ENCODE peak calls at places on chromosomes 12 and 14, in eight cellular contexts. K is breast epithelium, S is SK-N-MC, T is GM12878, M is Panc1, A is spleen, H is suprapubic skin, V is HepG2. N is an unnamed sample.
A peak's percentile ranks its signal among the peaks of the same experiment; 100 is the strongest.

GRCh38 chr12:121697093-121697698 is 15.4 kb upstream of the TMEM120B start:
- DNase-seq in K (no peak), S (no peak), T (no peak), M (no peak), A (no peak), H (no peak), V (peak; percentile 53), N (no peak)

GRCh38 chr14:104030958-104031357 is 54.5 kb upstream of the ASPG start:
- DNase-seq in K (no peak), S (no peak), T (no peak), M (no peak), A (no peak), H (no peak), V (no peak), N (no peak)

GRCh38 chr14:68167717-68168087 is 348.1 kb downstream of the RAD51B start:
- DNase-seq in K (no peak), S (no peak), T (no peak), M (no peak), A (no peak), H (no peak), V (no peak), N (no peak)

GRCh38 chr12:27334052-27334720 is 1.6 kb downstream of the BMAL2 start:
- DNase-seq in K (no peak), S (no peak), T (no peak), M (no peak), A (no peak), H (no peak), V (no peak), N (no peak)

GRCh38 chr14:36069535-36069900 is 107.0 kb downstream of the PTCSC3 start:
- DNase-seq in K (no peak), S (no peak), T (no peak), M (peak; percentile 24), A (no peak), H (no peak), V (peak; percentile 74), N (peak; percentile 24)

GRCh38 chr14:69860221-69860620 is 19.0 kb upstream of the SMOC1 start:
- DNase-seq in K (no peak), S (no peak), T (no peak), M (no peak), A (no peak), H (no peak), V (no peak), N (no peak)

GRCh38 chr14:91041450-91041849 is 19.0 kb downstream of the RPS6KA5 start:
- DNase-seq in K (no peak), S (no peak), T (no peak), M (no peak), A (no peak), H (no peak), V (no peak), N (no peak)

GRCh38 chr14:51507556-51508511 is 143.9 kb upstream of the FRMD6 start:
- DNase-seq in K (no peak), S (no peak), T (no peak), M (no peak), A (no peak), H (no peak), V (no peak), N (no peak)

GRCh38 chr14:94706132-94706531 is 63.8 kb downstream of the GSC start:
- DNase-seq in K (no peak), S (no peak), T (no peak), M (no peak), A (no peak), H (no peak), V (no peak), N (no peak)

GRCh38 chr12:19669793-19670192 is 230.5 kb downstream of the AEBP2 start:
- DNase-seq in K (no peak), S (no peak), T (no peak), M (no peak), A (no peak), H (no peak), V (no peak), N (no peak)

GRCh38 chr12:47024463-47024862 is 55.0 kb upstream of the PCED1B start:
- DNase-seq in K (no peak), S (no peak), T (no peak), M (no peak), A (no peak), H (no peak), V (no peak), N (no peak)

GRCh38 chr14:59249029-59249428 is 60.6 kb downstream of the DAAM1 start:
- DNase-seq in K (no peak), S (no peak), T (no peak), M (no peak), A (no peak), H (no peak), V (no peak), N (no peak)

GRCh38 chr12:95465275-95465674 is 8.7 kb upstream of the METAP2 start:
- DNase-seq in K (no peak), S (no peak), T (no peak), M (no peak), A (no peak), H (no peak), V (no peak), N (no peak)

GRCh38 chr12:49051373-49051764 is 9.2 kb downstream of the KMT2D start:
- DNase-seq in K (no peak), S (no peak), T (no peak), M (no peak), A (peak; percentile 69), H (no peak), V (no peak), N (no peak)

GRCh38 chr12:96720363-96720705 is 186.7 kb upstream of the NEDD1 start:
- DNase-seq in K (no peak), S (no peak), T (no peak), M (no peak), A (peak; percentile 80), H (no peak), V (no peak), N (peak; percentile 12)

GRCh38 chr12:96489392-96490056 is at the start of gene CFAP54:
- DNase-seq in K (peak; percentile 92), S (no peak), T (peak; percentile 65), M (peak; percentile 82), A (peak; percentile 99), H (peak; percentile 97), V (peak; percentile 83), N (peak; percentile 81)

GRCh38 chr14:64698899-64699298 is 5.3 kb upstream of the PLEKHG3 start:
- DNase-seq in K (no peak), S (no peak), T (no peak), M (no peak), A (no peak), H (no peak), V (no peak), N (no peak)

GRCh38 chr12:122834921-122835692 is at the start of gene HIP1R:
- DNase-seq in K (no peak), S (no peak), T (no peak), M (no peak), A (peak; percentile 90), H (peak; percentile 69), V (no peak), N (peak; percentile 75)
- TF ChIP-seq POLR2AphosphoS5 in K (no peak), S (peak; percentile 43), T (no peak), M (no peak), A (peak; percentile 66), H (no peak), V (no peak), N (no peak)

GRCh38 chr12:6849976-6850560 is 1.0 kb downstream of the CDCA3 start:
- DNase-seq in K (no peak), S (no peak), T (no peak), M (no peak), A (no peak), H (no peak), V (no peak), N (no peak)

GRCh38 chr12:6852651-6853354 is 853 bp downstream of the USP5 start:
- DNase-seq in K (no peak), S (no peak), T (no peak), M (no peak), A (peak; percentile 84), H (no peak), V (peak; percentile 35), N (no peak)

GRCh38 chr12:6851921-6852650 is at the start of gene USP5:
- DNase-seq in K (peak; percentile 98), S (peak; percentile 97), T (peak; percentile 99), M (peak; percentile 98), A (peak; percentile 100), H (peak; percentile 99), V (peak; percentile 98), N (peak; percentile 97)

GRCh38 chr12:6850796-6851152 is 312 bp downstream of the CDCA3 start:
- DNase-seq in K (no peak), S (no peak), T (no peak), M (no peak), A (peak; percentile 90), H (no peak), V (peak; percentile 51), N (no peak)

GRCh38 chr12:6851153-6851920 is at the start of gene CDCA3:
- DNase-seq in K (peak; percentile 92), S (peak; percentile 97), T (peak; percentile 99), M (peak; percentile 84), A (peak; percentile 94), H (peak; percentile 98), V (peak; percentile 99), N (peak; percentile 100)
- TF ChIP-seq POLR2AphosphoS5 in K (peak; percentile 82), S (peak; percentile 76), T (peak; percentile 94), M (no peak), A (peak; percentile 98), H (no peak), V (peak; percentile 76), N (peak; percentile 81)

GRCh38 chr12:32617549-32617948 is 61.6 kb upstream of the DNM1L start:
- DNase-seq in K (no peak), S (no peak), T (no peak), M (no peak), A (no peak), H (no peak), V (no peak), N (no peak)

GRCh38 chr12:32612658-32613614 is 66.2 kb upstream of the DNM1L start:
- DNase-seq in K (no peak), S (no peak), T (no peak), M (no peak), A (no peak), H (no peak), V (no peak), N (no peak)

GRCh38 chr12:32609966-32610365 is 69.1 kb upstream of the DNM1L start:
- DNase-seq in K (no peak), S (no peak), T (no peak), M (no peak), A (no peak), H (no peak), V (no peak), N (no peak)

GRCh38 chr12:32615441-32615840 is 63.7 kb upstream of the DNM1L start:
- DNase-seq in K (no peak), S (no peak), T (no peak), M (no peak), A (no peak), H (no peak), V (no peak), N (no peak)

GRCh38 chr12:32611986-32612385 is 67.1 kb upstream of the DNM1L start:
- DNase-seq in K (no peak), S (no peak), T (no peak), M (no peak), A (no peak), H (no peak), V (no peak), N (no peak)
- TF ChIP-seq POLR2AphosphoS5 in K (no peak), S (no peak), T (no peak), M (no peak), A (no peak), H (no peak), V (no peak), N (no peak)

DNA sequence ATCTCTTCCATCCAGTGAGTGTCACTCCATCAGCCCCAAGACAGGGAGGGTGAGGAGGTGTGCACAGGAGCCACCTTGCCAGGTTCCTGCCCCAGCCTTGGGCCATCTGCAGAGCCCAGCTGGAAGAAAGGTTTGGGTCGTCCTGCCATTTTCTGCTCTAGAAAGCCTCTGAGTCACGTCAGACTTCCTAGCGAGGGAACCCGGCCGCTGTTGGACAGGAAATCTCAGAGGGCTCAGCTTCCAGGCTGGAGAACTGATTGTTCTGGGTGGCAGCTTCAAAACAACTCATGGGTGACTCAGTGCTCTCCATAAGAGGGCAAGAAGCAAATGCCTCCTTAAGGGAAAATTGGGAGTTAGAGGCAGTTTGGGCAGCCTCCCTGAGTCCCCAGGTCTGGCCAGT is 16.6 kb downstream of the HIP1R start:
- DNase-seq in K (no peak), S (no peak), T (no peak), M (no peak), A (no peak), H (no peak), V (no peak), N (no peak)
- TF ChIP-seq POLR2AphosphoS5 in K (peak; percentile 22), S (no peak), T (no peak), M (no peak), A (peak; percentile 9), H (no peak), V (no peak), N (no peak)